ENCODE peak calls at places on chromosomes 7 and 10, in four cellular contexts. C, X, A and G are unnamed samples.

GRCh38 chr7:103795112-103795511 is 194.3 kb downstream of the RELN start:
- DNase-seq in A (no peak), C (no peak), X (no peak), G (no peak)

GRCh38 chr7:4787541-4787940 is 12.1 kb downstream of the AP5Z1 start:
- DNase-seq in A (no peak), X (no peak), C (no peak), G (no peak)

GRCh38 chr7:34086064-34086463 is 180.7 kb downstream of the BMPER start:
- DNase-seq in A (no peak), C (no peak), X (no peak), G (no peak)

GRCh38 chr10:14617125-14617524 is 157.6 kb downstream of the FAM107B start:
- DNase-seq in X (no peak), C (no peak), A (no peak), G (no peak)

GRCh38 chr7:159032753-159033472 is 111.8 kb downstream of the VIPR2 start:
- DNase-seq in C (no peak), A (no peak), X (no peak), G (no peak)

GRCh38 chr7:134174797-134175261 is 47.7 kb downstream of the LRGUK start:
- DNase-seq in A (peak; percentile 10), C (no peak), X (peak; percentile 86), G (no peak)

GRCh38 chr10:63547628-63548356 is 26.6 kb downstream of the REEP3 start:
- DNase-seq in C (no peak), A (no peak), X (no peak), G (no peak)

GRCh38 chr7:134210976-134211663 is 84.0 kb downstream of the LRGUK start:
- DNase-seq in C (no peak), X (peak; percentile 66), A (no peak), G (no peak)

GRCh38 chr10:122703483-122704448 is 4.1 kb upstream of the C10orf120 start:
- DNase-seq in C (peak; percentile 87), A (peak; percentile 41), X (peak; percentile 63), G (peak; percentile 90)

GRCh38 chr10:103491729-103492364 is 1.7 kb upstream of the NEURL1 start:
- DNase-seq in X (peak; percentile 12), C (no peak), A (peak; percentile 25), G (no peak)

GRCh38 chr7:101160917-101161316 is 4.5 kb downstream of the VGF start:
- DNase-seq in X (no peak), A (no peak), C (no peak), G (no peak)

GRCh38 chr7:4683043-4683883 is 1.2 kb downstream of the FOXK1 start:
- DNase-seq in X (peak; percentile 63), A (no peak), C (no peak), G (no peak)

GRCh38 chr7:892648-893593 is 16.6 kb downstream of the GET4 start:
- DNase-seq in X (no peak), A (no peak), C (no peak), G (no peak)

GRCh38 chr7:122692769-122693309 is 6.1 kb downstream of the RNF133 start:
- DNase-seq in A (no peak), X (no peak), C (no peak), G (no peak)

GRCh38 chr10:35341521-35341920 is 5.2 kb downstream of the CCNY start:
- DNase-seq in C (no peak), X (no peak), A (no peak), G (no peak)

GRCh38 chr7:106464169-106464568 is 179.4 kb upstream of the NAMPT start:
- DNase-seq in A (no peak), X (no peak), C (no peak), G (no peak)

GRCh38 chr7:158356454-158356853 is 231.2 kb downstream of the PTPRN2 start:
- DNase-seq in C (no peak), A (no peak), X (no peak), G (no peak)

GRCh38 chr7:44449531-44449930 is 40.9 kb downstream of the NUDCD3 start:
- DNase-seq in C (no peak), A (no peak), X (no peak), G (no peak)

GRCh38 chr10:3963191-3963673 is 178.2 kb upstream of the KLF6 start:
- DNase-seq in A (no peak), X (no peak), C (no peak), G (no peak)

GRCh38 chr7:2099036-2099957 is 133.4 kb downstream of the MAD1L1 start:
- DNase-seq in A (no peak), C (no peak), X (peak; percentile 64), G (no peak)

GRCh38 chr7:4840097-4840501 is 21.7 kb downstream of the PAPOLB start:
- DNase-seq in C (no peak), X (no peak), A (no peak), G (no peak)

GRCh38 chr7:116525298-116525912 is 569 bp downstream of the CAV1 start:
- DNase-seq in A (no peak), C (peak; percentile 44), X (peak; percentile 45), G (peak; percentile 37)

GRCh38 chr7:122412886-122413285 is 108.3 kb upstream of the FEZF1 start:
- DNase-seq in A (no peak), C (no peak), X (no peak), G (no peak)

GRCh38 chr10:3071405-3072198 is 4.3 kb downstream of the PFKP start:
- DNase-seq in X (peak; percentile 41), C (no peak), A (no peak), G (no peak)

GRCh38 chr7:151437163-151437553 is 2.8 kb downstream of the CRYGN start:
- DNase-seq in A (no peak), X (no peak), C (no peak), G (no peak)

GRCh38 chr7:98284335-98285036 is 3.0 kb downstream of the BRI3 start:
- DNase-seq in X (no peak), A (peak; percentile 51), C (no peak), G (no peak)

GRCh38 chr10:89891006-89891405 is 189.6 kb downstream of the KIF20B start:
- DNase-seq in A (no peak), X (no peak), C (no peak), G (no peak)

GRCh38 chr10:2619472-2619871 is 447.9 kb upstream of the PFKP start:
- DNase-seq in X (peak; percentile 42), A (peak; percentile 7), C (peak; percentile 41), G (peak; percentile 40)

GRCh38 chr7:150988230-150989226 is 2.3 kb upstream of the NOS3 start:
- DNase-seq in C (peak; percentile 93), X (peak; percentile 91), A (no peak), G (peak; percentile 93)

GRCh38 chr10:109591631-109592030 is 331.7 kb downstream of the XPNPEP1 start:
- DNase-seq in A (no peak), X (no peak), C (no peak), G (no peak)

GRCh38 chr10:126235091-126235978 is 152.9 kb downstream of the ADAM12 start:
- DNase-seq in A (no peak), X (no peak), C (no peak), G (no peak)
- TF ChIP-seq ELF4 in A (no peak), X (no peak), C (no peak), G (no peak)

DNA sequence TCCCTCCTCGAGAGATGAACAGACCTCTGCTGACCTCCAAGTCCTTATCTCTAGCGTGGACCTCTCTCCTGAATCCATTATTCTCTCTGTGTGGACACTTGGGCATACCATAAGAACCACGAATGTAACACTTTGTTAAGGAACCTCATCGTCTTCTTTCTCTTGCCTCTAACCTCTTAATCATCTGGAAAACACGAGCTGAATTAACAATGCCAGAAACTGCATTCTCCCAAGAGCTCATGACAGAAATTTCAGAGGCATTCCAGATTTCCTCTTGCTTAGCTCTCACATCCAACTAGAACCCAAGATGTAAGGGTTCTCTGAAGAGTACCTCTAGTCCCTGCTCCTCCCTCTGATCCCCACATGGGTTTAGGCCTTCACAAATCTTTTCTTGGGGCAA is 101.5 kb downstream of the TRIL start:
- DNase-seq in C (no peak), A (no peak), X (no peak), G (no peak)
- TF ChIP-seq ELF4 in C (no peak), A (no peak), X (no peak), G (no peak)

DNA sequence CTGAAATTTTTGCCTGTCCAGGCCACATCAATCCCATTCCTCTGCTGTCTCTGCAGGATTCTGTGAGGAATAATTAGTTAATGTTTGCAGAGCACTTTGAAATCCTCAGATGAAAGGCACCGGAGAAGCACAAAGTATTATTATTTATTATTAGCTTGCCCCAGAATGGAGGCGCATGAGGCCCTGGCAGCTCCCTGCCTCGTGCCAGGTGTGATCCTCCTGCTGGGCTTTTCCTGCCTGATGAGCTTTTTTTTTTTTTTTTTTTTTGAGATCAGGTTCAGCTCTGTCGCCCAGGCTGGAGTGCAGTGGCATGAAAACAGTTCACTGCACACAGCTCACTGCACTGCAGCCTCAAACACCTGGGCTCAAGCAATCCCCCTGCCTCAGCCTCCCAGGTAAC is 65.2 kb downstream of the TCF7L2 start:
- DNase-seq in A (no peak), C (no peak), X (no peak), G (no peak)
- TF ChIP-seq ELF4 in A (no peak), C (no peak), X (no peak), G (no peak)

GRCh38 chr10:114038819-114039218 is 4.8 kb upstream of the ADRB1 start:
- DNase-seq in A (no peak), X (no peak), C (no peak), G (no peak)
- TF ChIP-seq ELF4 in A (no peak), X (no peak), C (no peak), G (no peak)

DNA sequence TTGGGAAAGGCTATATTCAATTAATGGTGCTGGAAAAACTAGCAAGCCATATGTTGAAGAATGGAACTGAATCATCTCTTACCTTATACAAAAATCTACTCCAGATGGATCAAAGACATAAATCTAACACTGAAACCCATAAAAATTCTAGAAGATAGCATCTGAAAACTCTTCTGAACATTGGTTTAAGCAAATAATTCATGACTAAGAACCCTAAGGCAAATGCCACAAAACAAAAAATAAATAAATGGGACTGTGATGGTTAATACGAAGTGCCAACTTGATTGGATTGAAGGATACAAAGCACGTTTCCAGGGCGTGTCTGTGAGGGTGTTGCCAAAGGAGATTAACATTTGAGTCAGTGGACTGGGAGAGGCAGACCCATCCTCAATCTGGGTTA is 1130.0 kb downstream of the DNAJB9 start:
- DNase-seq in A (no peak), X (no peak), C (no peak), G (no peak)
- TF ChIP-seq ELF4 in A (no peak), X (no peak), C (no peak), G (no peak)

DNA sequence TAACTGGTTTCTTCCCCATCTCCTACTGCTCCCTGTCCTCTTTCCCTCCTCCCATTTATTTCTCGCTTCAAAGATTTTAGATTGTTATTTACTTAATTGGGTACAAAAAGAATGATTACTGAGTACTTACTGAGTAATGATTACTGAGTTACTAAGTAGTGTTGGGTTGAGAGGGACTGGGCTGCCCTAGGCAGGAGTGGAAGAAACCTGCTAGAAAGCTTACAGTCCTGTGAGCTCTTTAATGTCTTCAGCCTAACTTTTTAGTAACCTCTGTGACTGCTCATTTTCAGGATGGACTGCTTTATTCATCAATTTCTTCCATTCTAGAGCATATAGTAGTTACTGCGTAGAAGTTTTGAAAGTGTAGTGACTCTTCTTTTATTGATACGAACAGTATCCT is 7.6 kb downstream of the PHF14 start:
- DNase-seq in C (no peak), X (no peak), A (no peak), G (no peak)
- TF ChIP-seq ELF4 in C (no peak), X (no peak), A (no peak), G (no peak)